ENCODE peak calls at places on chromosome 10, in eight cellular contexts. L is tibial artery, V is fibroblast of mammary gland, U is body of pancreas, F is epithelial cell of proximal tubule, B is gastrocnemius medialis, T is stomach, A is prostate gland. O is an unnamed sample.

GRCh38 chr10:58608356-58608755 is 95.7 kb downstream of the BICC1 start:
- DNase-seq in L (no peak), V (peak), U (no peak), F (peak), B (no peak), T (no peak), A (no peak), O (peak)

GRCh38 chr10:109866995-109867635 is 56.2 kb downstream of the XPNPEP1 start:
- DNase-seq in L (no peak), V (peak), U (no peak), F (peak), B (no peak), T (no peak), A (no peak), O (peak)

GRCh38 chr10:95172851-95173250 is 21.2 kb upstream of the ACSM6 start:
- DNase-seq in L (no peak), V (no peak), U (no peak), F (no peak), B (no peak), T (no peak), A (no peak), O (no peak)

GRCh38 chr10:86167762-86168128 is 198.8 kb downstream of the GRID1 start:
- DNase-seq in L (peak), V (no peak), U (no peak), F (no peak), B (no peak), T (no peak), A (no peak), O (no peak)

GRCh38 chr10:74189999-74190421 is 39.0 kb downstream of the ADK start:
- DNase-seq in L (no peak), V (peak), U (no peak), F (peak), B (no peak), T (no peak), A (peak), O (peak)

GRCh38 chr10:111233439-111233838 is 156.6 kb downstream of the ADRA2A start:
- DNase-seq in L (no peak), V (peak), U (no peak), F (no peak), B (no peak), T (no peak), A (no peak), O (no peak)

GRCh38 chr10:102003541-102003940 is 52.4 kb downstream of the ARMH3 start:
- DNase-seq in L (no peak), V (peak), U (no peak), F (no peak), B (no peak), T (no peak), A (no peak), O (peak)

GRCh38 chr10:86215712-86216111 is 150.9 kb downstream of the GRID1 start:
- DNase-seq in L (no peak), V (no peak), U (no peak), F (no peak), B (no peak), T (no peak), A (no peak), O (no peak)

GRCh38 chr10:107686095-107686494 is 521.6 kb upstream of the SORCS1 start:
- DNase-seq in L (peak), V (no peak), U (no peak), F (no peak), B (no peak), T (no peak), A (no peak), O (no peak)

GRCh38 chr10:34824870-34825269 is 9.8 kb upstream of the PARD3 start:
- DNase-seq in L (no peak), V (no peak), U (peak), F (no peak), B (no peak), T (no peak), A (no peak), O (no peak)

GRCh38 chr10:127877116-127877515 is 15.6 kb downstream of the CLRN3 start:
- DNase-seq in L (no peak), V (no peak), U (no peak), F (no peak), B (no peak), T (no peak), A (no peak), O (no peak)

GRCh38 chr10:59242991-59243390 is 66.5 kb downstream of the PHYHIPL start:
- DNase-seq in L (no peak), V (no peak), U (no peak), F (no peak), B (no peak), T (no peak), A (no peak), O (no peak)

GRCh38 chr10:111080224-111080623 is 3.4 kb downstream of the ADRA2A start:
- DNase-seq in L (no peak), V (no peak), U (no peak), F (no peak), B (no peak), T (no peak), A (no peak), O (no peak)

GRCh38 chr10:133270773-133271297 is 5.8 kb downstream of the ADAM8 start:
- DNase-seq in L (no peak), V (no peak), U (no peak), F (no peak), B (no peak), T (no peak), A (no peak), O (no peak)

GRCh38 chr10:10533417-10533816 is 484.3 kb upstream of the CELF2 start:
- DNase-seq in L (no peak), V (peak), U (no peak), F (no peak), B (no peak), T (no peak), A (no peak), O (peak)

GRCh38 chr10:121137533-121137932 is 286.4 kb downstream of the WDR11 start:
- DNase-seq in L (no peak), V (no peak), U (no peak), F (no peak), B (no peak), T (no peak), A (peak), O (no peak)

GRCh38 chr10:132470306-132471124 is 67.1 kb upstream of the INPP5A start:
- DNase-seq in L (peak), V (no peak), U (no peak), F (no peak), B (no peak), T (no peak), A (no peak), O (no peak)

GRCh38 chr10:91007656-91008055 is 86.8 kb upstream of the ANKRD1 start:
- DNase-seq in L (no peak), V (no peak), U (no peak), F (no peak), B (no peak), T (no peak), A (no peak), O (no peak)

GRCh38 chr10:2119316-2119715 is 382.0 kb upstream of the ADARB2 start:
- DNase-seq in L (no peak), V (no peak), U (no peak), F (no peak), B (no peak), T (no peak), A (no peak), O (no peak)

GRCh38 chr10:77179015-77179695 is 458.5 kb downstream of the KCNMA1 start:
- DNase-seq in L (peak), V (peak), U (peak), F (no peak), B (peak), T (no peak), A (peak), O (peak)

GRCh38 chr10:32981760-32982159 is 23.7 kb upstream of the ITGB1 start:
- DNase-seq in L (no peak), V (peak), U (peak), F (no peak), B (no peak), T (peak), A (no peak), O (peak)

GRCh38 chr10:60496181-60496580 is 106.5 kb upstream of the ANK3 start:
- DNase-seq in L (no peak), V (no peak), U (no peak), F (no peak), B (no peak), T (no peak), A (no peak), O (peak)

GRCh38 chr10:123097039-123097438 is 38.7 kb upstream of the HMX3 start:
- DNase-seq in L (no peak), V (no peak), U (no peak), F (no peak), B (no peak), T (no peak), A (no peak), O (no peak)

GRCh38 chr10:45444976-45445898 is 71.2 kb downstream of the ALOX5 start:
- DNase-seq in L (no peak), V (no peak), U (peak), F (no peak), B (peak), T (peak), A (peak), O (no peak)

GRCh38 chr10:72679838-72680241 is 12.1 kb upstream of the MCU start:
- DNase-seq in L (no peak), V (no peak), U (no peak), F (no peak), B (no peak), T (no peak), A (no peak), O (no peak)

GRCh38 chr10:50552771-50553535 is 70.8 kb downstream of the SGMS1 start:
- DNase-seq in L (no peak), V (peak), U (peak), F (no peak), B (no peak), T (peak), A (no peak), O (peak)

DNA sequence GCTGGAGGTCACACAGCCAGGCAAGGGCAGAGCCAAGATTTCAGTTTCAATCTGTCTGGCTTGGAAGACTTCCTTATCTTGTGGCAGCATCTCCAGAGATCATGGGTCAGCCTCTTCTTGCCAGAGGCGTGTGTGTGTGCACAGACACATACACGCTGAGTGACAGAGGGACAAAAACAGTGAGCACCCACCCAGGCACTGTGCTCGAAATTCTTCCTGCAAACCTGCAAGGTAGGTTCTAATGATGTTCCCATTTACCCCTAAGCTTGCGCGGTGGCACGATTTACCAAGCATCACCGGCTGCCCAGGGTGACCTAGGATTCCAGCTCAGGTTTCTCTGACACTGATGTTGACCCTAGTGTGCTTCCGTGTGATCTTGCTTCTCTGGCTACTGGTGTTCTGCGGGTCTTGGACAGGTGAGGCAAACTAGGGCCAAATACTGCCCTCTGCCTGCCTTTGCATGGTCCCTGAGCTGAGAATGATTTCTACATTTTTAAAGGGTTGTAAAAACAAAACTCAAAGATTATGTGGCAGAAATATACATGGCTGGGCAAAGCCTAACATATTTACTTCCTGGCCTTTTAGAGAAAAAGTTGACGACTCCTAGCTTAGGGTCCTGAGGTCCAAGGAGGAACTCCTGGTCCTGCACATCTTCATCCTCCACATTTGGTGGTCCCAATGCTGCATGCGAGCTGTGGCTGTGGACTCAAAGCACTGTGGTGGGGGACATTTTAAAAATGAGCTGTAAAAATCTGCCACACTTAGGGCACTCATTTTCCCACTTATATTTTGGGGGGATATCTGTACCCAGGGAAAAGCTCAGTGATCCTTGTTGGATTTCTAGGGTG is 268.5 kb downstream of the RPS24 start:
- DNase-seq in L (no peak), V (no peak), U (no peak), F (no peak), B (no peak), T (no peak), A (no peak), O (no peak)
- H3K4me3 ChIP-seq in L (peak), V (peak), U (no peak), F (peak), B (peak), T (peak), A (peak), O (no peak)

GRCh38 chr10:112583236-112583919 is 136.4 kb downstream of the VTI1A start:
- DNase-seq in L (no peak), V (no peak), U (no peak), F (no peak), B (no peak), T (no peak), A (no peak), O (no peak)
- H3K4me3 ChIP-seq in L (no peak), V (no peak), U (no peak), F (no peak), B (no peak), T (no peak), A (no peak), O (no peak)

DNA sequence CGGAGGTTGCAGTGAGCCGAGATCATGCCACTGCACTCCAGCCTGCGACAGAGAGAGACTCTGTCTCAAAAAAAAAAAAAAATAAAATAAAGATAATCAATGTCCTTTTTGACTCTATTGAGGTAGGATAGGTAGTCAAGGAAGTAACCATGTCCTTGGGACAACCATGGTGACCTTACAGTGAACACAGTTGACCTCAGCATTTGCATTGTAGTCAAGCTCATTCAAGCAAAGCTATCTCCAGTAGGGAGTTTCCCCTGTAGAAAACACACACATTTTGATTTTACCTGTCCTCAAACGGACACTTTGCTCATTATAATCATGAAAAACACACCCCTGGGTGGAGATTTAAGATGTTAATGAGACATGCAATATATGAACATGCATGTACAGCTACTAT is 171.7 kb downstream of the KIF20B start:
- DNase-seq in L (no peak), V (no peak), U (no peak), F (no peak), B (no peak), T (no peak), A (no peak), O (no peak)
- H3K4me3 ChIP-seq in L (no peak), V (no peak), U (no peak), F (no peak), B (no peak), T (no peak), A (no peak), O (no peak)

DNA sequence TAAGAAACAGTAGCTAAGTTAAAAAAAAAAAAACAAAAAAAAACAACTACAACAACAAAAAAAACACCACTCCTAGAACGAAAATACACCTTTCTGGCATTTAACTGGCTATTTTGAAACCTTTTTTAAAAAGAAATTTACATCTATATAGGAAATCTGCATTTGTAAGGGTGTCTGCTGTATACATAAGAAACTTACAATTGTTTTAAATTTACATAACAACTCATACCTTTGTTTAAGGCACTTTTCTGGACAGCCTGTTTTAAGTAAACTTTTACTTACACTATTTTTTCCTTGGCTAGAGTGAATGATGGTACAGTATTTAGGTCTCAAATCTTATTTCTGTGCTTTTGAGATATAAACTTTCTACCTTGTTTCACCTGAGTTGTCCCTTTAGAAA is 34.0 kb upstream of the PAPSS2 start:
- DNase-seq in L (no peak), V (no peak), U (no peak), F (no peak), B (no peak), T (no peak), A (no peak), O (no peak)
- H3K4me3 ChIP-seq in L (no peak), V (no peak), U (no peak), F (no peak), B (no peak), T (no peak), A (no peak), O (no peak)

DNA sequence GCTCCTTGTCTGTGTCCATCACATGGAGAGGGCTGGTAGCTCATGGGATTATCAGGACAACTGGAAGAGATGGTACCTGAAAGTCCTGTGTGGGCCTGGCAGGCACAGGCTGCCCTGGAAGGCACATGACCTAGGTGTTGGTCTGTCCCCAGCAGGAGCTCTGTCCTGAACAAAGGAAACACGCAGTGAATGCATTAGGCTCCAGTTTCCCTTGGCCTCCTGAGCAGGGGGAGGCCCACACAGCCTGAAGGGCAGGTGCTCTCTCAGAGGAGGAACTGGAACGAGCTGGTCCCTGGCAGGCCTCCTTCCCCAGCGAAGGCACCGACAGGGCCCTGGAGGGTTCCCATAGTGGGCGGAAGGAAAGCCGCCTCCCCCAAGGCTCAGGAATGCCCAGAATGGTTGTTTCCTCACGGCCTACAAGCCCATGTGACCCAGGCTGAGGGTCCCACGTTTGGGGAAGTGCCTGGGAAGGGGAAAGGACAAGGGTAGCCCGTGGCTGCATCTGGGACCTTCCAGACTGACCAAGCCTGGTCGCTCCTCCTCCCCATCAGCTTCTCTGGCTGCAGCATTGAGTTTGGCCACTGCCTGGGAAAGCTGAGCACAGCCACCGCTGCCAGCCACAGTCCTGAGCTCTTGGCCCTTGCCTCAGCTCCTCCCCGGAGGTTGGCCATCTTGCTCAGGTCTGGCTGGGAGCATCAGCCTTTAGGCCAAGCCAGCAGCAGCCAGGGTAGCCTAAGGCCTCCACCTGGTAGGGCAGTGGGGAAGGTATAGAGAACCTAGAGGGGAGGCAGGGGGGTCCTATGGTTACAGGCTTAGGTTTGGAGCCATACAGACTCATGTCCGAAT is 21.8 kb downstream of the CXCL12 start:
- DNase-seq in L (no peak), V (no peak), U (no peak), F (no peak), B (no peak), T (no peak), A (no peak), O (no peak)
- H3K4me3 ChIP-seq in L (no peak), V (no peak), U (no peak), F (no peak), B (no peak), T (no peak), A (no peak), O (no peak)

GRCh38 chr10:105597297-105597696 is 956.2 kb downstream of the SORCS3 start:
- DNase-seq in L (no peak), V (no peak), U (no peak), F (no peak), B (no peak), T (no peak), A (no peak), O (no peak)

GRCh38 chr10:105592468-105592867 is 951.4 kb downstream of the SORCS3 start:
- DNase-seq in L (no peak), V (no peak), U (no peak), F (no peak), B (no peak), T (no peak), A (no peak), O (no peak)

GRCh38 chr10:105594301-105594700 is 953.2 kb downstream of the SORCS3 start:
- DNase-seq in L (no peak), V (no peak), U (no peak), F (peak), B (no peak), T (no peak), A (no peak), O (no peak)
- H3K4me3 ChIP-seq in L (no peak), V (no peak), U (no peak), F (no peak), B (no peak), T (no peak), A (no peak), O (no peak)

DNA sequence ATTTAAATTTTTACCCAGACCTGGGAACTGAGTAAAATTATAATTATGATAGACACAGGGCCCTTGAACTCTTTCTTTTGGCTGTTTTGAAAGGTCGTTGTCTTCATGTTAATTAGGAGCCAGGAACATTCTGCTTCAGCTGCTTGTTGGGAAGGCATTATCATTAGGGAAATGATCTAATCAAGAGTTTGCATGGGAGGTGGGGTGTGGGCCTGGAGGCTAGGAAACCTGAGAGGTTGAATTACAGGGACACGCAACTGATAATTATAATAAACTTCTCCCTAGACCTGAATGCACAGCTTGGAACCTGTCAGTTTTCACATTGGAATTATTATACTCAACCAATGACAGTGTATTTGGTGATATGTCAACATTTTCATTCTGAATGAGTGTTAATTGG is 237.7 kb downstream of the CACNB2 start:
- DNase-seq in L (no peak), V (no peak), U (no peak), F (no peak), B (no peak), T (no peak), A (no peak), O (no peak)
- H3K4me3 ChIP-seq in L (no peak), V (no peak), U (no peak), F (no peak), B (no peak), T (no peak), A (no peak), O (no peak)

DNA sequence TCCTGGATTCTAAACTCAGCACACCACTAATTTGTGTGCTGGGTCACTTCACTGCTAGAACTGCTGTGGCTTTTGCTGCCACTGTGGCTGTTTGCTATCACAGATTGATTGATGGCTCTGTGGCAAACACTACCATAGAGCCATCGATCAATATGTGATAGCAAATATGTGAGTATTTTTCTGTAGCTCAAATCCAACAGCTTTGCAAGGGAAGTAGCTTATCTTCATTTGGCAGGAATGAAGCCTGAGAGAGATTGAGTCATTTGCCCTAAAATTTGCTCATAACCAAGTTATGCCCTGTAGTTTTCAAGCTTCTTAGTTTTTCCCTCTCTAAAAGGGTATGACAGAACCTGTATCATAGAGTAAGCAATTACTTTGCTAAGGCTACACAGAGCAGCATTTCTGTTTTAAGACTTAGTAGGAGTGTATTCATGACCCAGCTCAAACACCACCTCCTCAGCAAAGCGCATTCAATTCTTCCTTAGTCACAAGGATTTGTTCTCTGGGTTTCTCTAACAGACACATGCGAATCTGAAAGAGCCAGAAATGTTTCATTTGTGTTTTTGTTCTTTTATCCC is 43.1 kb downstream of the MINPP1 start:
- DNase-seq in L (no peak), V (peak), U (no peak), F (no peak), B (no peak), T (no peak), A (no peak), O (peak)
- H3K4me3 ChIP-seq in L (no peak), V (peak), U (no peak), F (no peak), B (no peak), T (no peak), A (no peak), O (no peak)